ENCODE peak calls at places on chromosome X, in six cellular contexts. U is fibroblast of lung, L is kidney, X is endodermal cell, W is NT2/D1, A is GM23248. G is an unnamed sample. For H3K4me1, the result is how much of the 10 kb centered on the place peaks cover.

GRCh38 chrX:21408324-21408723 is 34.1 kb downstream of the CNKSR2 start:
- DNase-seq in U (no peak), L (no peak), X (no peak), W (no peak), A (no peak), G (no peak)

GRCh38 chrX:68503830-68504229 is 5.0 kb downstream of the YIPF6 start:
- DNase-seq in U (peak), L (no peak), X (no peak), W (no peak), A (peak), G (peak)

GRCh38 chrX:115367455-115367854 is 77.9 kb downstream of the LUZP4 start:
- DNase-seq in U (peak), L (no peak), X (no peak), W (no peak), A (peak), G (no peak)

GRCh38 chrX:139194571-139195280 is 335.8 kb upstream of the F9 start:
- DNase-seq in U (peak), L (peak), X (peak), W (no peak), A (peak), G (peak)

GRCh38 chrX:150933945-150934350 is 35.5 kb upstream of the CD99L2 start:
- DNase-seq in U (peak), L (no peak), X (no peak), W (no peak), A (peak), G (no peak)

GRCh38 chrX:133970021-133970550 is 15.3 kb downstream of the GPC3 start:
- DNase-seq in U (no peak), L (no peak), X (peak), W (no peak), A (no peak), G (no peak)

GRCh38 chrX:20252392-20253231 is 14.1 kb downstream of the RPS6KA3 start:
- DNase-seq in U (peak), L (peak), X (peak), W (peak), A (peak), G (peak)

GRCh38 chrX:110914281-110914680 is 118.7 kb upstream of the CHRDL1 start:
- DNase-seq in U (peak), L (no peak), X (no peak), W (no peak), A (no peak), G (no peak)

GRCh38 chrX:38052096-38052495 is 45.7 kb downstream of the SYTL5 start:
- DNase-seq in U (peak), L (no peak), X (no peak), W (no peak), A (peak), G (peak)

GRCh38 chrX:36963852-36964251 is 44.3 kb upstream of the FAM47C start:
- DNase-seq in U (no peak), L (peak), X (no peak), W (no peak), A (no peak), G (no peak)

GRCh38 chrX:69128573-69128972 is 36.7 kb downstream of the PJA1 start:
- DNase-seq in U (peak), L (peak), X (peak), W (no peak), A (peak), G (no peak)

GRCh38 chrX:128698528-128698927 is 646.3 kb upstream of the ACTRT1 start:
- DNase-seq in U (no peak), L (no peak), X (no peak), W (no peak), A (no peak), G (no peak)

GRCh38 chrX:134551365-134552095 is 91.6 kb downstream of the HPRT1 start:
- DNase-seq in U (peak), L (no peak), X (no peak), W (no peak), A (peak), G (peak)

GRCh38 chrX:152220612-152221011 is 82.2 kb upstream of the MAGEA10 start:
- DNase-seq in U (peak), L (no peak), X (no peak), W (no peak), A (peak), G (peak)

GRCh38 chrX:3549442-3549875 is 164.0 kb downstream of the PRKX start:
- DNase-seq in U (no peak), L (no peak), X (peak), W (no peak), A (peak), G (peak)

GRCh38 chrX:63764946-63765345 is 20.1 kb downstream of the ARHGEF9 start:
- DNase-seq in U (peak), L (no peak), X (no peak), W (no peak), A (peak), G (peak)

GRCh38 chrX:148043456-148043855 is 62.3 kb downstream of the FMR1NB start:
- DNase-seq in U (peak), L (no peak), X (no peak), W (no peak), A (peak), G (peak)

GRCh38 chrX:9291666-9292065 is 173.2 kb upstream of the TBL1X start:
- DNase-seq in U (no peak), L (no peak), X (peak), W (peak), A (no peak), G (no peak)

GRCh38 chrX:75596178-75596577 is 73.3 kb upstream of the ZDHHC15 start:
- DNase-seq in U (peak), L (no peak), X (no peak), W (no peak), A (peak), G (no peak)

GRCh38 chrX:1248381-1249061 is 20.1 kb upstream of the CSF2RA start:
- DNase-seq in U (no peak), L (no peak), X (peak), W (peak), A (peak), G (no peak)

GRCh38 chrX:109927663-109928273 is 75.1 kb upstream of the TMEM164 start:
- DNase-seq in U (no peak), L (no peak), X (no peak), W (no peak), A (no peak), G (no peak)

GRCh38 chrX:51461053-51462050 is 35.0 kb downstream of the NUDT11 start:
- DNase-seq in U (peak), L (no peak), X (no peak), W (no peak), A (peak), G (peak)

GRCh38 chrX:150649096-150649870 is 43.9 kb upstream of the MTMR1 start:
- DNase-seq in U (peak), L (no peak), X (no peak), W (no peak), A (peak), G (peak)

GRCh38 chrX:65589304-65589703 is 54.7 kb upstream of the LAS1L start:
- DNase-seq in U (no peak), L (no peak), X (no peak), W (no peak), A (no peak), G (no peak)

GRCh38 chrX:14872355-14872754 is 514 bp downstream of the FANCB start:
- DNase-seq in U (no peak), L (no peak), X (no peak), W (no peak), A (peak), G (no peak)
- H3K9ac ChIP-seq in U (peak), L (no peak), X (peak), W (peak), A (peak), G (peak)

DNA sequence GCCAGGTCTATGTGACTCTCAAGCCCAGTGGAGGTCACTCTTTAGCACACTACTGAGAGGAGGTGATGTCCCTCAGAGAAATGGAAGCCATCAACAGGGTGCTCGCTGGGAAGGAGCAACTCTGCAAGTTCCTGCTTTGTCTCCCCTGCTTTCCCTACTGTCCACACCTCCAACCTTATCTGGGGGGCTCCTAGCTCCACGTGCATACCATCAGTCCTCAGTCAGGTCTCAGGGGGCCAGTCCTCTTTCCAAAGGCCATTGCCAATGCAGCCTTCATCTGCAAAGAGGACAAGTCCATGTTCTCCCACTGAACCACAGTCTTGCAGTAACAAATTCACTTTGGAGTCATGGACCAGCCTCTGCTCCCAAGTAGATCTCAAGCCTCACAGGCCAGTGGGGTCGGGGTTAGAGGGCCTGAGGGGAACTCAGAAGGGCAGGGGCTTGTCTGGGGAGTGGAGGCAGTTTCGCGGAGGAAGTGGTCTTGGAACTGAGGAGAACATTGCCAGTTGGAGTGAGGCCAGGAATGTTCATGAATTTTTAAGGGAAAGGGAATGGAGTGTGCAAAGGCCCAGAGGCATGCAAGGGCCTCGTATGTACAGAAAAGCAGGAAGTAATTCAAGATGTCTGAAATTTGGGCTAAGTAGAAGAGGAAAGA is 9.0 kb downstream of the RTL5 start:
- DNase-seq in U (no peak), L (no peak), X (peak), W (no peak), A (no peak), G (no peak)
- H3K4me1 ChIP-seq in U (under half), L (under half), X (under half), W (under half), A (under half), G (under half)

GRCh38 chrX:153944800-153945150 is 332 bp upstream of the RENBP start:
- DNase-seq in U (no peak), L (no peak), X (no peak), W (no peak), A (no peak), G (no peak)
- H3K9ac ChIP-seq in U (no peak), L (no peak), X (no peak), W (no peak), A (no peak), G (no peak)

DNA sequence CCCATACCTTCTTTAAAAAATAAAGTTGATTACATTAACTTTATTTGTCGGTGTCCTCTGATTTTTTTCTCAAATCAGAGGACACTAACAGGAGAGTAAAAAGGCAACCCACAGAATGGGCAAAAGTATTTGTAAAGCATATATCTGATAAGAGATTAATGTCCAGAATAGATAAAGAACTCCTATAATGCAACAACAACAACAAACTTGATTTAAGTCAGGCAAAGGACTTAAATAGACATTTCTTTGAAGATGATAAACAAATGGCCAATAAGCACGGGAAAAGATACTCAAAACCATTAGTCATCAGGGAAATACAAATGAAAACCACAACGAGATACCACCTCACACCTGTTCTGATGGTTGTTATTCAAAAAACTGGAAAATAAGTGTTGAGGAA is 28.7 kb downstream of the DOCK11 start:
- DNase-seq in U (no peak), L (no peak), X (no peak), W (no peak), A (no peak), G (no peak)
- H3K4me1 ChIP-seq in U (under half), L (under half), X (under half), W (under half), A (under half), G (under half)

DNA sequence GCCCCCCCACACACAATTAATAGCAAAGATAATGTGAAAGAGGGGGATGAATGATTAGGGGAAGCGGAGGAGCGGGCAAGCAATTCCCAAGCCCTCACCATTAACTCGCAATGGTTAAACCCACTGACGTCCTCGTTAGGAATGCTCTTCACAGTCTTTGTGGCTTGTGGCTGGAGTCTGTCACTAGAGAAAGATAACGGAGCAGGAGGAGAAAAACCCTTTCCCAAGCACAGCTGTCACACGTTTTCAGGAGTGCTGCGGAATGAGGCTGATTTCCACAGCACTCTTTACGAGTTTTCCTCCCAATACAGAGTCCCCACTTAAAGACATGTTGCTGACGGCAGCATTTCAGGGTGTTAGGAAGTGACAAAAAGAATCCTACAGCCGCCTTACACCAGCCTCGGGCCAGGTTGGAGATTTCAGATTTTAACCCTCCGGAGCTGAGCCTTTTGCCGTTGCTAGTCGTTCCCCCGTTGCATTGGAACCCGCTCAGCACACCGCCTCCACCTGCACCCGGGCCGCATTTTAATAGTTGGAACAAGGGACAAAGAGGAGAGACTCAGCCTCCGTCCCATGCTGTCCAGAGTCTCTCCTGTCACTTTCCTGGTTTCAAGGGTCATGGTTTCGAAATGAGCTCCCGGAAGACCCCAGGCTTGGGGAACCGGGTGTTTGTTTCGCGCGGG is 92.2 kb downstream of the GEMIN8 start:
- DNase-seq in U (peak), L (no peak), X (peak), W (no peak), A (peak), G (no peak)
- H3K9ac ChIP-seq in U (no peak), L (no peak), X (peak), W (peak), A (no peak), G (peak)

DNA sequence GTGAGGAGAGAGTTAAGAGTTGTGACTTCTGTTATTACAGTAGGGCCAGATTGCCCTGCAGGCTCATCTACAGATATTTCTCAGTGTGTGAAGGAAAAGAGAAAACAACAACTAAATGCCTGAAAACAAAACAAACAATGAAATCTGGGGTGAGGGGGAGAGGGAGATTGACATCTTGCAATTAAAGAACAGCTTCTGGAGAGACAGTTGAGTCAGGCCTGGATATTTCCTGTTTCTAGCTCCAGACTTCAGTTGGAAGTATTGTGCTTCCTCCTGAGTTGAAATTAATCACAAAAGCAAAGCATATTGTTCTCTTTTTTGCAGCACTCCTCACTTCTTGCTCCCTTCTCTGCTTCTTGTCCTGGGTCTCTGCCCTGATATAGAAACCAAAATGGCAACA is 108.3 kb upstream of the SCML1 start:
- DNase-seq in U (no peak), L (no peak), X (no peak), W (no peak), A (no peak), G (no peak)
- H3K4me1 ChIP-seq in U (under half), L (under half), X (under half), W (under half), A (under half), G (under half)

DNA sequence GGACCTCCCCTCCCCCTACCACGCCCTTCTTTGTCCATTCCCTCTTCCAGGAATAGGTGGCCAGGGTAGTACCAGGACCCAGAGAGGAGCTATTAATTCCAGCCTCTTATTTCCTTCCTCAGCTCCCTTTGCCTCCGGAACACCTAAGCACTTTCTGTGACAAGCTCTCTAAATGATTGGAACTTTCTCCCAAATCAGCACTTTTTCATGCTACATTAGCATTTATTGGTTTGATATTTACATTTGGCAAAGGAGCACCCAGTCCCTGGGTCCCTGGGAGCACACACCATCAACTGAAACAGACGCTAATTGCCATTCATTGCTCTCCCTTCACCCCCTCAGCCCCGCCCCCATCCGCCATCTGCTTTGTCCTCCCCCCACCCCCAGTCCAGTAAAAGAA is 182.0 kb upstream of the BCOR start:
- DNase-seq in U (no peak), L (no peak), X (no peak), W (no peak), A (no peak), G (no peak)
- H3K9ac ChIP-seq in U (no peak), L (no peak), X (no peak), W (peak), A (no peak), G (no peak)

G was measured in PC-3.